ENCODE peak calls at places on chromosomes 6 and 20, in four cellular contexts. E is colonic mucosa, H is tibial artery, K is esophagus muscularis mucosa. D is an unnamed sample.

GRCh38 chr6:32973144-32973854 is 4.9 kb downstream of the BRD2 start:
- DNase-seq in E (peak), H (no peak), K (peak), D (no peak)

GRCh38 chr6:129901910-129902309 is 40.8 kb upstream of the TMEM244 start:
- DNase-seq in E (no peak), H (no peak), K (no peak), D (no peak)

GRCh38 chr6:113560908-113561307 is 296.2 kb upstream of the MARCKS start:
- DNase-seq in E (no peak), H (no peak), K (no peak), D (no peak)

GRCh38 chr6:162612613-162613012 is 115.0 kb downstream of the PRKN start:
- DNase-seq in E (no peak), H (no peak), K (no peak), D (no peak)

GRCh38 chr6:42690151-42690702 is 32.2 kb downstream of the PRPH2 start:
- DNase-seq in E (no peak), H (no peak), K (no peak), D (no peak)

GRCh38 chr6:164247106-164247505 is 832.6 kb downstream of the QKI start:
- DNase-seq in E (no peak), H (no peak), K (no peak), D (no peak)

GRCh38 chr6:69593706-69594105 is 203.1 kb downstream of the LMBRD1 start:
- DNase-seq in E (no peak), H (no peak), K (no peak), D (no peak)

GRCh38 chr20:8875586-8875985 is 193.3 kb upstream of the PLCB4 start:
- DNase-seq in E (no peak), H (no peak), K (no peak), D (no peak)

GRCh38 chr6:156017838-156018237 is 562.2 kb upstream of the NOX3 start:
- DNase-seq in E (no peak), H (no peak), K (no peak), D (no peak)

GRCh38 chr6:170227521-170227983 is 63.3 kb downstream of the DLL1 start:
- DNase-seq in E (no peak), H (no peak), K (no peak), D (no peak)

GRCh38 chr6:6973721-6974120 is 134.0 kb upstream of the RREB1 start:
- DNase-seq in E (no peak), H (no peak), K (no peak), D (no peak)

GRCh38 chr6:40900791-40901190 is 138.2 kb downstream of the UNC5CL start:
- DNase-seq in E (no peak), H (no peak), K (no peak), D (no peak)
- H3K4me3 ChIP-seq in E (no peak), H (no peak), K (no peak), D (no peak)

GRCh38 chr6:723540-723939 is 30.6 kb upstream of the EXOC2 start:
- DNase-seq in E (no peak), H (no peak), K (no peak), D (no peak)
- TF ChIP-seq CTCF in E (no peak), H (no peak), K (no peak), D (peak)

GRCh38 chr20:46512943-46513844 is at the start of gene ZNF334:
- DNase-seq in E (peak), H (peak), K (no peak), D (no peak)
- H3K4me3 ChIP-seq in E (peak), H (peak), K (peak), D (peak)

DNA sequence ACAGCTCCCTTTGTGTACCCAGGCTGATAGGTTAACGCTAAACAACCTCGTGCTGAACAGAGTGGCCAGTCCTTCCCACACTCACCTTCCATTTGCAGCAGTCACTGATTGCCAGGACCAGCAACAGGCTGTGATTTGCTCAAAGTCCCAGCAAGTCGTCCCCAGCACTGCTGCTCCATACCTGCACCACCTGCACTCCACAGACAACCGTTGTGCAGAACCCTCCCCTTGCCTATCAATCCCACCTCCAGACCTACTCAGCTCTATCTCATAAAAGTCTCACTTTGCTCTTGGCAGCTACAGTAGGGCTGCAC is 43.1 kb upstream of the SCML4 start:
- DNase-seq in E (no peak), H (no peak), K (no peak), D (no peak)
- TF ChIP-seq CTCF in E (no peak), H (no peak), K (no peak), D (no peak)

GRCh38 chr6:25387921-25388320 is 108.7 kb downstream of the CARMIL1 start:
- DNase-seq in E (no peak), H (no peak), K (no peak), D (no peak)
- H3K4me3 ChIP-seq in E (no peak), H (no peak), K (no peak), D (no peak)

GRCh38 chr20:49320460-49320859 is 42.6 kb upstream of the ZNFX1 start:
- DNase-seq in E (no peak), H (no peak), K (no peak), D (no peak)
- TF ChIP-seq CTCF in E (no peak), H (peak), K (peak), D (peak)

DNA sequence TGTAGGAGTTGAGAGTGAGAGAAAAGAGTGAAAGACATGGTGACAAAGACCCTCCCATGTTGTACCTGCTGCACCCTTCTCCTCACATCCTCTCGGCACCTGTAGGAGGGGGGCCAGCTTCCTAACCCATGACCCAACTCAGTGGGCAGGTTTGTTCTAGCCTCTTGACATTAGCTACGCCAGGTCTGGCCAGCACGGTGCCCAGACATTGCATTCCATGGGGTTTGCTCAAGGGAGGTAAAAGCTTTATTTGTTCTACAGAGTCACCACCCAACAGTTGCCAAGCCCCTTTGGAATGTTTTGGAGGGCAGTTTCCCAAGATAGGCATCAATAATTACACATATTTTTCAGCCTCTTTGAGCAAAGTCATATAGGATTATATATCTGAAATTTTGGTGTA is 22.7 kb upstream of the TGM6 start:
- DNase-seq in E (no peak), H (no peak), K (peak), D (no peak)
- H3K4me3 ChIP-seq in E (no peak), H (no peak), K (no peak), D (no peak)

GRCh38 chr6:12392490-12392889 is 102.3 kb downstream of the EDN1 start:
- DNase-seq in E (no peak), H (no peak), K (no peak), D (no peak)

GRCh38 chr6:12393100-12393499 is 102.9 kb downstream of the EDN1 start:
- DNase-seq in E (no peak), H (no peak), K (no peak), D (no peak)

GRCh38 chr6:12391472-12391871 is 101.3 kb downstream of the EDN1 start:
- DNase-seq in E (no peak), H (no peak), K (no peak), D (no peak)

GRCh38 chr6:12394170-12394569 is 104.0 kb downstream of the EDN1 start:
- DNase-seq in E (no peak), H (no peak), K (no peak), D (no peak)

GRCh38 chr6:12395898-12396297 is 105.7 kb downstream of the EDN1 start:
- DNase-seq in E (no peak), H (no peak), K (no peak), D (no peak)
- TF ChIP-seq CTCF in E (no peak), H (no peak), K (peak), D (peak)

GRCh38 chr20:37525810-37526209 is 1.9 kb downstream of the BLCAP start:
- DNase-seq in E (no peak), H (no peak), K (no peak), D (no peak)
- H3K4me3 ChIP-seq in E (peak), H (peak), K (peak), D (peak)